ENCODE peak calls at places on chromosomes 16 and 17, in six cellular contexts. R is upper lobe of right lung, U is keratinocyte, N is esophagus squamous epithelium, A is kidney epithelial cell, X is GM12865. J is an unnamed sample.

GRCh38 chr17:48878920-48879898 is 13.4 kb upstream of the ATP5MC1 start:
- DNase-seq in X (peak), A (peak), U (peak), N (no peak), R (no peak), J (peak)

GRCh38 chr16:70018254-70018653 is 67.1 kb downstream of the CLEC18A start:
- DNase-seq in X (peak), A (no peak), R (no peak), N (no peak), U (no peak), J (peak)

GRCh38 chr16:19008770-19009169 is 25.0 kb downstream of the TMC7 start:
- DNase-seq in U (no peak), X (no peak), A (no peak), N (no peak), R (no peak), J (peak)

GRCh38 chr17:19457830-19458271 is 46.8 kb downstream of the RNF112 start:
- DNase-seq in A (no peak), X (no peak), U (no peak), N (no peak), R (no peak), J (no peak)

GRCh38 chr17:48994548-48995331 is 2.4 kb upstream of the IGF2BP1 start:
- DNase-seq in R (no peak), X (no peak), U (no peak), A (no peak), N (no peak), J (no peak)

GRCh38 chr16:89687092-89687940 is 827 bp downstream of the CDK10 start:
- DNase-seq in N (no peak), A (peak), U (no peak), R (no peak), X (peak), J (no peak)

GRCh38 chr17:269616-270514 is 82.7 kb downstream of the RPH3AL start:
- DNase-seq in N (no peak), A (no peak), R (peak), U (no peak), X (no peak), J (no peak)

GRCh38 chr16:81937305-81938038 is 73.8 kb downstream of the SDR42E1 start:
- DNase-seq in R (no peak), U (no peak), N (no peak), X (no peak), A (no peak), J (no peak)

GRCh38 chr17:5861849-5862248 is 208.3 kb upstream of the WSCD1 start:
- DNase-seq in U (no peak), X (no peak), N (no peak), A (no peak), R (no peak), J (no peak)

GRCh38 chr16:56365552-56365951 is 59.8 kb downstream of the AMFR start:
- DNase-seq in N (no peak), R (no peak), X (no peak), U (no peak), A (no peak), J (no peak)

GRCh38 chr16:49021136-49021535 is 260.5 kb downstream of the CBLN1 start:
- DNase-seq in U (no peak), N (no peak), A (peak), R (no peak), X (no peak), J (peak)

GRCh38 chr17:9115446-9116265 is 94.3 kb downstream of the NTN1 start:
- DNase-seq in X (no peak), A (peak), N (no peak), R (peak), U (no peak), J (peak)
- TF ChIP-seq CTCF in X (no peak), A (peak), N (peak), R (peak), U (no peak), J (peak)

GRCh38 chr16:4676826-4677225 is 16.5 kb upstream of the NUDT16L1 start:
- DNase-seq in X (no peak), R (no peak), N (no peak), U (no peak), A (no peak), J (no peak)

GRCh38 chr16:4675864-4676786 is 17.2 kb upstream of the NUDT16L1 start:
- DNase-seq in N (no peak), X (no peak), R (no peak), U (no peak), A (no peak), J (no peak)

GRCh38 chr16:4677390-4677789 is 16.0 kb upstream of the NUDT16L1 start:
- DNase-seq in R (peak), U (no peak), N (no peak), X (no peak), A (no peak), J (no peak)

GRCh38 chr16:4673387-4674046 is 19.8 kb upstream of the NUDT16L1 start:
- DNase-seq in N (no peak), U (no peak), X (no peak), R (no peak), A (no peak), J (no peak)

DNA sequence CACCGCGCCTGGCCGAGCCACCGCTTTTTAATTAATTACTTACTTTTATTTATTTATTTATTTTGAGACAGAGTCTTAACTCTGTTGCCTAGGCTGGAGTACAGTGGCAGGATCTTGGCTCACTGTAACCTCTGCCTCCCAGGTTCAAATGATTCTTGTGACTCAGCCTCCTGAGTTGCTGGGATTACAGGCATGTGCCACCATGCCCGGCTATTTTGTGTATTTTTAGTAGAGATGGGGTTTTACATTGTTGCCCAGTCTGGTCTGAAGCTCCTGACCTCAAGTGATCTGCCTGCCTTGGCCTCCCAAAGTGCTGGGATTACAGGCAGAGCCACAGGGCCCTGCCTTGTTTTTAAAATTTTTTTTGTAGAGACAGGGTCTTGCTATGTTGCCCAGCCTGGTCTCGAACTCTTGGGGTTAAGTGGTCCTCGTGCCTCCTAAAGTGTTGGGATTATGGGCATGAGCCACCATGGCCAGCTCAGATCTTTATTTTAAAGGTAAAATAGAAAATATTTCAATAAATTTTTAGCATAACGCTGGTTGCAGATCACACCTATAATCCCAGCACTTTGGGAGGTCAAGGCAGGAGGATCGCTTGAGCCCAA is 18.3 kb upstream of the NUDT16L1 start:
- DNase-seq in R (no peak), A (no peak), U (no peak), N (no peak), X (no peak), J (no peak)
- H3K4me3 ChIP-seq in R (no peak), A (no peak), U (no peak), N (no peak), X (no peak), J (no peak)

DNA sequence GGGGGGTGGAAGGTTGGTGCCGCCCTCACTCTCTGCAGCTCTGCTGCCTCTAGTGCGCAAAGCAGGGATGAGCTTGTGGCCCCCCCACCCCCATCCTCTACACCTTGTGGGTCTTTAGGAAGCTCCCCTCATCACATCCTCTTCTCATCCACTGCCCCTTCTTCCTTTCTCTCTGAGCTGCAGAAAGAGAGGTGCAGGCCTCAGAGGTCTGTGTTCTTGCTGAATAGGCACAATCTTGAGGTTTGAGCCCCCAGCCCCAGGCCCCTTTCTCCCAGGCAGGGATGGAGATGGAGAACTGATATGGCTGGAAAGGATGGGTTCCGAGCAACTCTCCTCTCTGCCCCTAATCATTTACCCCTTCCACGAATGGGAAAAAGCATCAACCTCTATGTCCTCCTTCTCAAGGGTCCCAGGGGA is 2.6 kb downstream of the CACNA1G start:
- DNase-seq in R (no peak), U (no peak), A (no peak), N (no peak), X (no peak), J (no peak)
- TF ChIP-seq CTCF in R (no peak), U (no peak), A (no peak), N (no peak), X (no peak), J (no peak)

GRCh38 chr16:72620853-72621252 is 427.1 kb downstream of the ZFHX3 start:
- DNase-seq in U (no peak), N (no peak), X (no peak), R (no peak), A (no peak), J (no peak)

GRCh38 chr16:72621651-72622050 is 426.3 kb downstream of the ZFHX3 start:
- DNase-seq in U (no peak), R (no peak), N (no peak), A (no peak), X (no peak), J (no peak)

GRCh38 chr16:72626623-72627022 is 421.3 kb downstream of the ZFHX3 start:
- DNase-seq in N (no peak), U (no peak), A (no peak), R (no peak), X (no peak), J (no peak)
- H3K4me3 ChIP-seq in N (peak), U (peak), A (no peak), R (no peak), X (no peak), J (no peak)

GRCh38 chr16:27492588-27492979 is 57.1 kb downstream of the GTF3C1 start:
- DNase-seq in U (no peak), X (no peak), R (no peak), N (no peak), A (no peak), J (no peak)
- TF ChIP-seq CTCF in U (no peak), X (no peak), R (no peak), N (no peak), A (no peak), J (no peak)

GRCh38 chr17:33929181-33929724 is 325.8 kb upstream of the CCL2 start:
- DNase-seq in N (no peak), R (no peak), U (no peak), A (no peak), X (no peak), J (no peak)
- H3K4me3 ChIP-seq in N (no peak), R (no peak), U (no peak), A (no peak), X (no peak), J (no peak)

DNA sequence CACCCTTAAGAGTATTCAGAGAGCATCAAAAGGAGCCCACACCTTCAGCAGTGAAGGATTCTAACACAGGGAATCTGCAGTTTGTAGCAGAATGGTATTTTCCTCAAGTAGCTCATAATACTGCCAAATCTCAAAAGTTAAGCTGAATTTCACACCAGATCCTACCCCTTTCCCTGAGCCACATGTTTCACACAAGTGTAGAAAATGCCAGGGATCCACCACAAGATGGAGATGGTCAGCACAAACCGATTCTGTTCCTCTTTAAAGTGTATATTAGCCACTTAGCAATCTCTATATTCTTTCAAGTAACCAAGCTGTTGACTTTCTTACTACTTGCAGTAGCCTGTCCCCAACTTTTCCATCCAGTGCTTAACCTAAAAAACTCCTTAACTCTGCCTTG is 13.2 kb downstream of the GINS2 start:
- DNase-seq in U (no peak), X (no peak), N (no peak), R (no peak), A (no peak), J (peak)
- TF ChIP-seq CTCF in U (peak), X (peak), N (peak), R (peak), A (peak), J (peak)

DNA sequence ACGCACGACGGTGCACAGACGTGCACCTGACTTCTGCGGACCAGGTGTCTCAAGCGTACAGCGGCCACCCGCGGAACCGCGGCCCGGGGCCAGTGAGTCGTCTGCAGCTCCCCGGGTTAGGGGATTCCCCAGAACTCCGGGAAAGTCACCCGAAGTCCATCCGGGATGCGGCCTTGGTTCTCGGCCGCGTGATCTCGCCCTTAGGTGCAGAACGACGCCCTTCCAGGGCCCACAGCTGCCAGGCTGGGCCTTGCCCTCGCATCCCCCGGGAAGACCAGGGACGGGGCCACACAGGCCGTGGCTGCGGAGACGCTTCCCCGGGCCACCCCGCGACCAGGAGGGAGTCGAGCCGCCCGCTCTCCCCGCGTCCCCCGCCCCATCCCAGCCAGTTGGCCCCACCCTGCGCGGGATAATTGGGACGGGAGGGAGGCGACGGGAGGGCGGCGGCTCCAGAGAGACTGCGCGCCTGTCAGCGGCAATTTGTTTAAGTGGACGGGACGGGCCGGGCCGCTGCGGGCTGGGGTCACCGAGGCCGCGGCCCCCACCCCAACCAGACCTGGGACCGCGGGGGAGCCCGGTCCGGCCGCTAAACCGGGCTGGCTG is 3.6 kb upstream of the TBX2 start:
- DNase-seq in N (no peak), X (no peak), R (peak), A (no peak), U (no peak), J (no peak)
- H3K4me3 ChIP-seq in N (peak), X (no peak), R (peak), A (no peak), U (no peak), J (no peak)

GRCh38 chr17:79923974-79924638 is 84.9 kb upstream of the CBX4 start:
- DNase-seq in U (no peak), X (peak), R (no peak), A (no peak), N (no peak), J (no peak)
- TF ChIP-seq CTCF in U (peak), X (peak), R (peak), A (peak), N (peak), J (peak)

DNA sequence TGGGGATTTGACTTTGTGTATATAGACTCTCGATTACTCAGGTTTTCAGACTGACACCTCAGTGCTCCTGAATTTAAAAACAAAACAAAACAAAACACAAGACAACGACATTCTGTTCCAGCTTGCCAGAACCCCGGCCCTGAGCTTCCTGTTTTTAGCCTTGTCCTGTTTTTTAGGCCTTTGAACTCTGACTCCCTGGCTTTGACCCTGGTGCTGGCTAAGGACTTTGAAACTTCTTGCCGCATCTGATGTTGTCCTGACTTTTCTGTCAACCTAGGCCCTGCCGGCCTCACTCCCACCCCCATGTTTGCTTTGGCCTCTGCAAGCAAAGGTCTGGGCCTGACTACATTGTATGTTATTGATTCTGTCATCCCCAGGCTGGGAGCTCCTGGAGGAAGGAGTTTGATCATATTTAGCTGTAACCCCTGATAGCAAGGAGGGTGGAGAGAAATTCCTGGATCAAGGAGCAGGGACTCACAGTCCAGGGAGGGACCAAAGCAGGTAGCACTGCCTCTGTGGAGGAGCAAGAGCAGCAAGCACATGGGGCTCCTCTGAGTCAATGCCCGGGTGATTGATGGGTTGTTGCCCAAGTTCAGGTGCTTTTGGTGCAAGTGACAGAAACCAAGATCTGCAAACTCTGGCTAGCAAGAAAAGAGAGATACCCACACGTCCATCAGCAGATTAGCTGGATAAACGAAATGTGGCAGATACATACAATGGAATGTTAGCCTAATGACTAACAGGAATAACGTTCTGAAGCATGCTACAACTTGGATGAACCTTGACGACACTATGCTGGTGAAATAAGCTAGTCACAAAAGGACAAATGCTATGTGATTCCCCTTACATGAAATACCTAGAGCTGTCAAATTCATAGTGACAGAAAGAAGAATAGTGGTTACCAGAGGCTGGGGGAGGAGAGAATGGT is 7.7 kb downstream of the CCL16 start:
- DNase-seq in R (no peak), A (no peak), N (no peak), U (peak), X (no peak), J (no peak)
- H3K4me3 ChIP-seq in R (no peak), A (no peak), N (no peak), U (no peak), X (no peak), J (no peak)